ENCODE peak calls at places on chromosomes 2 and 18, in eight cellular contexts. One of them, this sample, is unnamed.

GRCh38 chr2:162243305-162243693 is at the start of gene FAP:
- DNase-seq in heart left ventricle: peak
- DNase-seq in AG10803: peak
- DNase-seq in IMR-90: peak
- DNase-seq in lower lobe of right lung: no peak
- DNase-seq in astrocyte of the spinal cord: peak
- DNase-seq in adrenal gland: no peak
- DNase-seq in astrocyte of the cerebellum: peak
- DNase-seq in this sample: peak

GRCh38 chr2:215784371-215784783 is 229.0 kb downstream of the MREG start:
- DNase-seq in lower lobe of right lung: no peak
- DNase-seq in adrenal gland: no peak
- DNase-seq in AG10803: peak
- DNase-seq in IMR-90: peak
- DNase-seq in astrocyte of the spinal cord: peak
- DNase-seq in heart left ventricle: no peak
- DNase-seq in astrocyte of the cerebellum: peak
- DNase-seq in this sample: peak

GRCh38 chr2:241658296-241658695 is 20.8 kb downstream of the ATG4B start:
- DNase-seq in adrenal gland: no peak
- DNase-seq in AG10803: no peak
- DNase-seq in astrocyte of the spinal cord: no peak
- DNase-seq in heart left ventricle: no peak
- DNase-seq in astrocyte of the cerebellum: no peak
- DNase-seq in lower lobe of right lung: no peak
- DNase-seq in IMR-90: no peak
- DNase-seq in this sample: no peak

GRCh38 chr2:88669371-88670214 is 21.9 kb upstream of the RPIA start:
- DNase-seq in lower lobe of right lung: no peak
- DNase-seq in astrocyte of the cerebellum: peak
- DNase-seq in heart left ventricle: no peak
- DNase-seq in astrocyte of the spinal cord: peak
- DNase-seq in adrenal gland: peak
- DNase-seq in AG10803: peak
- DNase-seq in IMR-90: peak
- DNase-seq in this sample: peak

GRCh38 chr2:217899231-217900009 is 103.4 kb downstream of the TNS1 start:
- DNase-seq in AG10803: peak
- DNase-seq in astrocyte of the cerebellum: no peak
- DNase-seq in lower lobe of right lung: peak
- DNase-seq in astrocyte of the spinal cord: peak
- DNase-seq in IMR-90: peak
- DNase-seq in adrenal gland: peak
- DNase-seq in heart left ventricle: peak
- DNase-seq in this sample: peak

GRCh38 chr2:57947398-57947797 is 99.2 kb upstream of the VRK2 start:
- DNase-seq in astrocyte of the cerebellum: no peak
- DNase-seq in IMR-90: no peak
- DNase-seq in heart left ventricle: no peak
- DNase-seq in lower lobe of right lung: no peak
- DNase-seq in astrocyte of the spinal cord: no peak
- DNase-seq in AG10803: no peak
- DNase-seq in adrenal gland: no peak
- DNase-seq in this sample: no peak

GRCh38 chr2:223078482-223078881 is 26.5 kb downstream of the KCNE4 start:
- DNase-seq in adrenal gland: no peak
- DNase-seq in lower lobe of right lung: no peak
- DNase-seq in astrocyte of the cerebellum: no peak
- DNase-seq in IMR-90: no peak
- DNase-seq in heart left ventricle: no peak
- DNase-seq in AG10803: no peak
- DNase-seq in astrocyte of the spinal cord: no peak
- DNase-seq in this sample: no peak

GRCh38 chr18:12317664-12318333 is 9.8 kb downstream of the TUBB6 start:
- DNase-seq in heart left ventricle: peak
- DNase-seq in IMR-90: peak
- DNase-seq in AG10803: peak
- DNase-seq in adrenal gland: no peak
- DNase-seq in lower lobe of right lung: no peak
- DNase-seq in astrocyte of the cerebellum: no peak
- DNase-seq in astrocyte of the spinal cord: peak
- DNase-seq in this sample: peak

GRCh38 chr2:23381084-23381483 is 3.9 kb upstream of the KLHL29 start:
- DNase-seq in AG10803: peak
- DNase-seq in lower lobe of right lung: peak
- DNase-seq in astrocyte of the cerebellum: peak
- DNase-seq in astrocyte of the spinal cord: peak
- DNase-seq in IMR-90: peak
- DNase-seq in adrenal gland: peak
- DNase-seq in heart left ventricle: peak
- DNase-seq in this sample: peak

GRCh38 chr2:105118960-105119359 is 81.1 kb downstream of the MRPS9 start:
- DNase-seq in lower lobe of right lung: no peak
- DNase-seq in astrocyte of the spinal cord: no peak
- DNase-seq in AG10803: no peak
- DNase-seq in heart left ventricle: no peak
- DNase-seq in astrocyte of the cerebellum: no peak
- DNase-seq in IMR-90: no peak
- DNase-seq in adrenal gland: no peak
- DNase-seq in this sample: no peak
- TF ChIP-seq CTCF in lower lobe of right lung: no peak
- TF ChIP-seq CTCF in astrocyte of the spinal cord: peak
- TF ChIP-seq CTCF in AG10803: peak
- TF ChIP-seq CTCF in heart left ventricle: no peak
- TF ChIP-seq CTCF in astrocyte of the cerebellum: peak
- TF ChIP-seq CTCF in IMR-90: peak
- TF ChIP-seq CTCF in adrenal gland: peak
- TF ChIP-seq CTCF in this sample: peak

GRCh38 chr2:232133078-232133477 is 171.6 kb downstream of the DIS3L2 start:
- DNase-seq in astrocyte of the spinal cord: no peak
- DNase-seq in lower lobe of right lung: no peak
- DNase-seq in AG10803: no peak
- DNase-seq in IMR-90: no peak
- DNase-seq in astrocyte of the cerebellum: no peak
- DNase-seq in adrenal gland: no peak
- DNase-seq in heart left ventricle: no peak
- DNase-seq in this sample: no peak
- TF ChIP-seq CTCF in astrocyte of the spinal cord: peak
- TF ChIP-seq CTCF in lower lobe of right lung: no peak
- TF ChIP-seq CTCF in AG10803: peak
- TF ChIP-seq CTCF in IMR-90: peak
- TF ChIP-seq CTCF in astrocyte of the cerebellum: peak
- TF ChIP-seq CTCF in adrenal gland: no peak
- TF ChIP-seq CTCF in heart left ventricle: no peak
- TF ChIP-seq CTCF in this sample: peak

GRCh38 chr2:238560234-238560633 is 133.5 kb downstream of the ASB1 start:
- DNase-seq in astrocyte of the cerebellum: no peak
- DNase-seq in adrenal gland: no peak
- DNase-seq in astrocyte of the spinal cord: no peak
- DNase-seq in IMR-90: no peak
- DNase-seq in AG10803: no peak
- DNase-seq in lower lobe of right lung: peak
- DNase-seq in heart left ventricle: no peak
- DNase-seq in this sample: no peak
- TF ChIP-seq CTCF in astrocyte of the cerebellum: no peak
- TF ChIP-seq CTCF in adrenal gland: no peak
- TF ChIP-seq CTCF in astrocyte of the spinal cord: no peak
- TF ChIP-seq CTCF in IMR-90: no peak
- TF ChIP-seq CTCF in AG10803: no peak
- TF ChIP-seq CTCF in lower lobe of right lung: no peak
- TF ChIP-seq CTCF in heart left ventricle: no peak
- TF ChIP-seq CTCF in this sample: no peak

GRCh38 chr2:99618579-99619097 is 128.8 kb upstream of the REV1 start:
- DNase-seq in heart left ventricle: no peak
- DNase-seq in adrenal gland: no peak
- DNase-seq in AG10803: no peak
- DNase-seq in IMR-90: no peak
- DNase-seq in lower lobe of right lung: no peak
- DNase-seq in astrocyte of the spinal cord: no peak
- DNase-seq in astrocyte of the cerebellum: no peak
- DNase-seq in this sample: no peak

GRCh38 chr2:99617811-99618210 is 128.0 kb upstream of the REV1 start:
- DNase-seq in astrocyte of the cerebellum: no peak
- DNase-seq in IMR-90: no peak
- DNase-seq in heart left ventricle: no peak
- DNase-seq in astrocyte of the spinal cord: no peak
- DNase-seq in AG10803: no peak
- DNase-seq in lower lobe of right lung: no peak
- DNase-seq in adrenal gland: no peak
- DNase-seq in this sample: no peak

GRCh38 chr2:99613992-99614391 is 124.2 kb upstream of the REV1 start:
- DNase-seq in adrenal gland: no peak
- DNase-seq in astrocyte of the spinal cord: no peak
- DNase-seq in astrocyte of the cerebellum: no peak
- DNase-seq in AG10803: peak
- DNase-seq in lower lobe of right lung: no peak
- DNase-seq in heart left ventricle: no peak
- DNase-seq in IMR-90: no peak
- DNase-seq in this sample: no peak

GRCh38 chr2:99611786-99612185 is 122.0 kb upstream of the REV1 start:
- DNase-seq in astrocyte of the cerebellum: no peak
- DNase-seq in heart left ventricle: no peak
- DNase-seq in astrocyte of the spinal cord: no peak
- DNase-seq in AG10803: no peak
- DNase-seq in IMR-90: no peak
- DNase-seq in adrenal gland: no peak
- DNase-seq in lower lobe of right lung: no peak
- DNase-seq in this sample: no peak

GRCh38 chr2:99615247-99615771 is 125.5 kb upstream of the REV1 start:
- DNase-seq in astrocyte of the cerebellum: no peak
- DNase-seq in heart left ventricle: no peak
- DNase-seq in adrenal gland: no peak
- DNase-seq in lower lobe of right lung: no peak
- DNase-seq in astrocyte of the spinal cord: no peak
- DNase-seq in AG10803: no peak
- DNase-seq in IMR-90: no peak
- DNase-seq in this sample: peak
- TF ChIP-seq CTCF in astrocyte of the cerebellum: peak
- TF ChIP-seq CTCF in heart left ventricle: no peak
- TF ChIP-seq CTCF in adrenal gland: no peak
- TF ChIP-seq CTCF in lower lobe of right lung: no peak
- TF ChIP-seq CTCF in astrocyte of the spinal cord: peak
- TF ChIP-seq CTCF in AG10803: peak
- TF ChIP-seq CTCF in IMR-90: peak
- TF ChIP-seq CTCF in this sample: peak

DNA sequence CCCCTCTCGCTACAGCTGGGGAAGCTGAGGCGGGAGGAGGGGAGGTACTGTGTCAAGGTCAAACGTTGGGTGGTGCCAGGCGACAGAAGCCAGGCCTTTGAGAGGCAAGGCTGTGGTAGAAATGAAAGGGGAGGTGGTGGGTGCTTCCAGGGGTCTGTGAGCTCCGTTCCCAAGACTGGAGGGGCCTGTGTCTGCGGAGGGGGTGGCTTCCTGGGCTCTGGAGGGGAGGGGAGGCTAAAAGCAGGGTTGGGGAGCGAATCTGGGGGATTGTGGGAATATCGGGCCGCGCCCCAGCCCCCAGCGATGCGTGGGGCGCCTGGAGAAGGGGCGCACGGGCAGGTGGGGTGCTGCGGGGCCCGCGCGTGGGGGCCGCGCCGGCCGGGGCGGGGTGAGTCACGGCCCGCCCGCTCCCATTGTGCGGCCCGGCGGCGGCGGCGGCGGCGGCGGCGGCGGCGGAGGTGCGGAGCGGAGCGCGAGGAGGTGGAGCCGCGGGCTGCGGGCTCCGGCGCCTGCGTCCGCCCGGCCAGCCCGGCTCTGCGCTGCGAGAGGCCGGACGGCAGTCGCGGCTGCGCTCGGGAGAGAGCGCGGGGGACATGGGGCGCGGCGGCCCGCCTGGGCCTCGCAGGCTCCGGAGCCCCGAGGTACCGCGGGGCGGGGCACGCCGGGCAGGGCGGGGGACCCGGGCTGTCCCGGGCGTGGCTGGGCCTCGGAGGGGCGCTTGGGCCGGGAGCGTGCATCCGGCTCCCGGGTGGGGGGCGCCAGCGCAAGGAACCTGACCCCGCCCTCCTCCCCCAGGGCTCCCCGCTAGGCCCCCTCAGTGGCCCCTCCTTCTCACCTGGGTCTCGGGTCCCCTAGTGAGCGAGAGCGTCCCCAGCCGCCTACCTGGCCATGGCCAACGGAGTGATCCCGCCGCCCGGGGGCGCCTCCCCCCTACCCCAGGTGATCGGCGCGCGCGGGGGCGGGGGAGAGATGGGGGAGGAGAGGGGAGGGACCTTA is at the start of gene SLC4A3:
- DNase-seq in IMR-90: peak
- DNase-seq in astrocyte of the spinal cord: no peak
- DNase-seq in astrocyte of the cerebellum: no peak
- DNase-seq in lower lobe of right lung: no peak
- DNase-seq in AG10803: peak
- DNase-seq in heart left ventricle: no peak
- DNase-seq in adrenal gland: no peak
- DNase-seq in this sample: no peak
- TF ChIP-seq CTCF in IMR-90: no peak
- TF ChIP-seq CTCF in astrocyte of the spinal cord: no peak
- TF ChIP-seq CTCF in astrocyte of the cerebellum: peak
- TF ChIP-seq CTCF in lower lobe of right lung: no peak
- TF ChIP-seq CTCF in AG10803: no peak
- TF ChIP-seq CTCF in heart left ventricle: no peak
- TF ChIP-seq CTCF in adrenal gland: no peak
- TF ChIP-seq CTCF in this sample: peak